ENCODE peak calls at places on chromosomes 1 and 21, in four cellular contexts. Y, B, H and S are unnamed samples. For H3K4me1, the result is how much of the 10 kb centered on the place peaks cover.

GRCh38 chr21:29248124-29248523 is 50.6 kb upstream of the BACH1 start:
- DNase-seq in Y (no peak), B (no peak), H (no peak), S (no peak)

GRCh38 chr1:3568815-3569435 is 42.4 kb downstream of the MEGF6 start:
- DNase-seq in Y (no peak), B (no peak), H (no peak), S (no peak)

GRCh38 chr1:86421601-86422280 is 2.2 kb upstream of the CLCA2 start:
- DNase-seq in Y (no peak), B (no peak), H (no peak), S (no peak)

GRCh38 chr1:61287734-61288133 is 205.4 kb downstream of the NFIA start:
- DNase-seq in Y (no peak), B (no peak), H (no peak), S (no peak)

GRCh38 chr1:30270468-30270867 is 452.9 kb downstream of the MATN1 start:
- DNase-seq in Y (no peak), B (no peak), H (no peak), S (no peak)

GRCh38 chr1:61504840-61505239 is 220.1 kb downstream of the TM2D1 start:
- DNase-seq in Y (no peak), B (no peak), H (no peak), S (no peak)

GRCh38 chr1:195962051-195962450 is 646.2 kb downstream of the KCNT2 start:
- DNase-seq in Y (no peak), B (no peak), H (no peak), S (no peak)

GRCh38 chr21:28253971-28254370 is 738.7 kb downstream of the LTN1 start:
- DNase-seq in Y (no peak), B (no peak), H (no peak), S (no peak)

GRCh38 chr1:1237874-1238701 is 6.1 kb downstream of the B3GALT6 start:
- DNase-seq in Y (no peak), B (no peak), H (no peak), S (no peak)

GRCh38 chr1:193260925-193261324 is 74.5 kb upstream of the B3GALT2 start:
- DNase-seq in Y (no peak), B (no peak), H (no peak), S (no peak)

GRCh38 chr1:17582124-17582768 is 42.7 kb downstream of the ARHGEF10L start:
- DNase-seq in Y (no peak), B (no peak), H (no peak), S (no peak)

GRCh38 chr1:230875370-230875769 is 7.0 kb upstream of the C1orf198 start:
- DNase-seq in Y (no peak), B (no peak), H (no peak), S (no peak)

GRCh38 chr1:160099716-160100375 is 1.4 kb upstream of the IGSF8 start:
- DNase-seq in Y (no peak), B (no peak), H (no peak), S (no peak)
- H3K4me1 ChIP-seq in Y (under half), B (half or more), H (under half), S (half or more)

GRCh38 chr1:51517361-51518032 is 1.6 kb downstream of the EPS15 start:
- DNase-seq in Y (no peak), B (no peak), H (no peak), S (no peak)
- H3K4me1 ChIP-seq in Y (under half), B (under half), H (under half), S (half or more)

GRCh38 chr1:23370270-23370743 is 671 bp upstream of the ZNF436 start:
- DNase-seq in Y (no peak), B (no peak), H (no peak), S (no peak)
- H3K4me1 ChIP-seq in Y (under half), B (under half), H (under half), S (under half)

GRCh38 chr1:207835958-207836357 is 75.0 kb downstream of the CD34 start:
- DNase-seq in Y (no peak), B (no peak), H (no peak), S (no peak)

GRCh38 chr1:207833956-207834660 is 76.8 kb downstream of the CD34 start:
- DNase-seq in Y (no peak), B (no peak), H (no peak), S (no peak)

GRCh38 chr1:207831517-207832327 is 79.2 kb downstream of the CD34 start:
- DNase-seq in Y (no peak), B (no peak), H (no peak), S (no peak)

GRCh38 chr1:207832796-207833195 is 78.1 kb downstream of the CD34 start:
- DNase-seq in Y (no peak), B (no peak), H (no peak), S (no peak)

DNA sequence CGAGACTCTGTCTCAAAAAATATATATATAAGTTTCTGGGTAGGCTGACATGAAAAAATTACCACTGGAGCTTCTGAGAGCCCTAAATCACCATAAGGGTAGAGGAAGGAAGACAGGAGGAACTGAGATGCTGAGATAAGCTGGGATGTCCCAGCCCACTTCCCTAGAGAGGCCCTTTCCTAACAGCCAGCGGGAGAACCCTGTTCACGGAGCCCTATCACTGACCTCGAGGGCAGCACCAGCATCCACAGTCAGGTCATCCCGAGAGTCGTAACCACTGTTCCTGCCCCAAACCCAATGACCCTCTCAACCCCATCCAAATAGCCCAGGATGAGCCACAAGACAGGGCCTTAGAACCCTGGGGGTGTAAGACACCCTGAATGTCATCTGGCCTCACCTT is 77.5 kb downstream of the CD34 start:
- DNase-seq in Y (no peak), B (no peak), H (no peak), S (no peak)
- H3K4me1 ChIP-seq in Y (under half), B (under half), H (under half), S (half or more)

DNA sequence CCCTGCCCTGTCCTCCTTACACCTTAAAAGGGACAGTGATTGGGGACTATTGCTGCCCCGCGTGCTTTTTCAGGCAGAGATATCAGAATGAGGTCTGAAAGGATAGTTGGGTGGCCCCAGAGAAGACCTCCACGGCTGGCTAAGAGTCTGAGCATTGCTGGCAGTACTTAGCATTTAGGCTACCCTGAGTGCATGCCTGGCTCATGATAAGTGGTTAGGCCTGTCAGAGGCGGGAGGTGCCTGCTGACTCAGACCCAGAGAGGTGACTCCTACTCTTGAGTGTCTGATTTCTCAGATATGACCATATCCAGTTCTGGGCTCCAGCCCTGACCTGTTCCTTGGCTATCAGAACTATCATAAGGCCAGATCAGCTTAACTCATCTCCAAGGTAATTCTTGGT is 213.7 kb downstream of the PBX1 start:
- DNase-seq in Y (no peak), B (no peak), H (no peak), S (no peak)
- H3K4me1 ChIP-seq in Y (under half), B (under half), H (under half), S (under half)